ENCODE peak calls at places on chromosome 18, in five cellular contexts. G, S, A, Z and I are unnamed samples.

GRCh38 chr18:41456791-41457190 is 498.2 kb upstream of the PIK3C3 start:
- DNase-seq in G (peak; percentile 33), Z (no peak), A (no peak), S (no peak), I (no peak)

GRCh38 chr18:9522952-9523351 is 47.6 kb downstream of the RALBP1 start:
- DNase-seq in Z (no peak), G (no peak), A (no peak), S (no peak), I (no peak)

GRCh38 chr18:58272779-58273500 is 228.9 kb downstream of the NEDD4L start:
- DNase-seq in S (no peak), G (no peak), A (no peak), Z (no peak), I (no peak)

GRCh38 chr18:6605115-6605869 is 124.2 kb upstream of the ARHGAP28 start:
- DNase-seq in S (no peak), Z (no peak), G (no peak), A (no peak), I (no peak)

GRCh38 chr18:6745504-6746031 is 16.1 kb downstream of the ARHGAP28 start:
- DNase-seq in A (no peak), Z (no peak), G (no peak), S (no peak), I (no peak)

GRCh38 chr18:11955299-11956029 is 25.8 kb upstream of the IMPA2 start:
- DNase-seq in Z (no peak), A (no peak), G (peak; percentile 74), S (no peak), I (peak; percentile 20)

GRCh38 chr18:12598181-12598921 is 59.6 kb downstream of the SPIRE1 start:
- DNase-seq in Z (no peak), G (no peak), A (no peak), S (no peak), I (no peak)

GRCh38 chr18:47036298-47036874 is 965 bp upstream of the ELOA2 start:
- DNase-seq in G (peak; percentile 34), A (peak; percentile 20), S (peak; percentile 29), Z (no peak), I (peak; percentile 4)

GRCh38 chr18:22674300-22674699 is 256.6 kb upstream of the CTAGE1 start:
- DNase-seq in Z (no peak), S (peak; percentile 7), G (peak; percentile 90), A (no peak), I (peak; percentile 91)

GRCh38 chr18:36186461-36187137 is 698 bp upstream of the MOCOS start:
- DNase-seq in Z (peak; percentile 71), A (peak; percentile 73), G (no peak), S (no peak), I (no peak)

GRCh38 chr18:8765692-8766463 is 60.5 kb downstream of the MTCL1 start:
- DNase-seq in S (peak; percentile 2), A (no peak), Z (no peak), G (no peak), I (no peak)

GRCh38 chr18:75782826-75783225 is 355.3 kb upstream of the SMIM21 start:
- DNase-seq in Z (no peak), G (no peak), S (no peak), A (no peak), I (no peak)

GRCh38 chr18:75779450-75779849 is 351.9 kb upstream of the SMIM21 start:
- DNase-seq in Z (no peak), A (no peak), S (no peak), G (no peak), I (no peak)

GRCh38 chr18:75779910-75780309 is 352.4 kb upstream of the SMIM21 start:
- DNase-seq in Z (no peak), G (no peak), S (no peak), A (no peak), I (no peak)

GRCh38 chr18:75775121-75775520 is 347.6 kb upstream of the SMIM21 start:
- DNase-seq in A (no peak), S (no peak), Z (no peak), G (no peak), I (no peak)

GRCh38 chr18:75777630-75778029 is 350.1 kb upstream of the SMIM21 start:
- DNase-seq in Z (no peak), G (no peak), A (no peak), S (no peak), I (no peak)
- H3K4me3 ChIP-seq in Z (no peak overlapping the region), G (no peak overlapping the region), A (no peak overlapping the region), S (no peak overlapping the region), I (no peak overlapping the region)

GRCh38 chr18:55515204-55515603 is 72.8 kb downstream of the TCF4 start:
- DNase-seq in Z (no peak), A (no peak), G (no peak), S (no peak), I (no peak)

GRCh38 chr18:55515946-55516710 is 71.9 kb downstream of the TCF4 start:
- DNase-seq in Z (no peak), S (no peak), A (no peak), G (peak; percentile 55), I (peak; percentile 24)

GRCh38 chr18:55510809-55511208 is 77.2 kb downstream of the TCF4 start:
- DNase-seq in S (no peak), A (no peak), Z (no peak), G (peak; percentile 54), I (peak; percentile 68)

GRCh38 chr18:55511277-55511676 is 76.7 kb downstream of the TCF4 start:
- DNase-seq in A (no peak), Z (no peak), S (no peak), G (no peak), I (no peak)

DNA sequence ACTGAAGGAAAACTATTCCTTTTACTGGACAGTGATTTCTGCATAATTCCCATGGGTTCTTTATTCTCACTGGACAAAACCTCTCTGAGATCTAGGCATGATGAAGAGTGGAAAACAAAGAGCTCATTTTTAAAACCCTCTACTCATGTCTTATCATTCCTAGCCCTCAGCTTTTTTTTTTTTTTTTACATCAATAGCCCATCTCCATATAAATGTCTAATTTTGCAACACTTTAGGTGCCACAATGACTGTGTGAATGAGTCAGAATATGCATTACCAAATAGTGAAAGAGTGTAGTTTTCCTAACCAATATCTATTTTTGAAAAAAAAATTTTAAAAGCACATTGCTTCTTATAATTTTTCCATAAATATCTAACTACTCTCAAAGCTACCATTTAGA is 74.8 kb downstream of the TCF4 start:
- DNase-seq in A (no peak), G (peak; percentile 69), Z (no peak), S (no peak), I (no peak)
- H3K4me3 ChIP-seq in A (no peak overlapping the region), G (no peak overlapping the region), Z (no peak overlapping the region), S (no peak overlapping the region), I (no peak overlapping the region)

DNA sequence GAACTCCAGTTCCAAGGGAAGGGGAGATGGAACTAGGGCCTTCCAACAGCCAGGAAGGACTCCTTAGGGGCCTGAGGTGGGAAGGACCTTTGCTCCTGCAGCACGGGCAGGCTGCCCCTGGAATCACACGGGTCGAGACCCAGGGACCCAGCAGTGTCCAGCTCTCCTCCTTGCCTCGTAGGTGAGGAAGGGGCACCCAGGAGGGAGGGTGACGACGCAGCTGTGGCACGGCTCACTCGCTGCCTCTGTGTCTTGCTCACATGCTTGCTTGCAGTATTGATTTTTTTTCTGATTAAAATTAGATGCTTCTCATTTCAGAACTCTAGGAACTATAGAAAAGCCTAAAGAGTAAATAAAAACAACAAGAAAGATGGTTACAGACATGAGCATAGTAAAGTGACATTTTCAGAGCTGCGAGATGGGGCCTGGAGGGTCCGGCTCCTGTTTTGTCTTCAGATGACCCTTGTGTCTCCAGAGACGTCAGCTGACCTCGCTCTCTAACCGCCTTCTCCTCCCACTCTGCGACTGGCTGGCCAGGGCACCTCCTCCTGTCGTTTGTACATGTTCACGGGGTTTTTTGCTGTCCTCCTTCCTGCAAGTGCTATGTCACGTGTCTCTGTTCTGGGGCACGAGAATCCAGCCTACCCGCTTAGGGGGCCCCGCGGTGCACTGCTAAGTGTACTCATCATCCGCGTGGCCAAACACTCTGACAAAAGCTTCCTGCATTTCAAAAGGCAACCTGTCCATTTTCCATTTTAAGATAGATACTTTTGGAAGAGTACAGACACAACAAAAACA is 65.7 kb upstream of the ZNF236 start:
- DNase-seq in Z (no peak), A (no peak), G (no peak), S (no peak), I (no peak)
- H3K4me3 ChIP-seq in Z (no peak overlapping the region), A (no peak overlapping the region), G (no peak overlapping the region), S (no peak overlapping the region), I (no peak overlapping the region)

DNA sequence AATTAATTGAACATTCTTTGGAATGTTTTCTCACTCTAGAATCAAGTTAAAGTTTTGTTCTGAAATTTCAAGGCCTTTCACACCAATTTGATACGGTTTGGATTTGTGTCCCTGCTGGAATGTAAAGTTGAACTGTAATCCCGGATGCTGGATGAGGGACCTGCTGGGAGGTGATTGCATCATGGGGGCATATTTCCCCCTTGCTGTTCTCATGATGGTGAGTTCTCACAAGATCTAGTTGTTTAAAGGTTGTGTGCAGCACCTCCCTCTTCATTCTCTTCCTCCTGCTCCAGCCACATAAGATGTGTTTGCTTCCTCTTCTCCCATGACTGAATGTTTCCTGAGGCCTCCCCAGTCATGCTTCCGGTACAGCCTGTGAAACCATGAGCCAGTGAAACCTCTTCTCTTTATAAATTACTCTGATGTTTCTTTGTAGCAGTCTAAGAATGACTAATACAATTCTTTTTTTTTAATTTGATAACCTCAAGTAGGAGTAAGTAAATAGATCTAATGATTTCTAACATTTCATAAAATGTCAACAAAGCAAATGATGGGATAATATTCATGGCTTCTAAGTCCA is 144.2 kb upstream of the CDH7 start:
- DNase-seq in Z (no peak), A (no peak), G (peak; percentile 64), S (no peak), I (no peak)
- H3K4me3 ChIP-seq in Z (no peak overlapping the region), A (no peak overlapping the region), G (no peak overlapping the region), S (no peak overlapping the region), I (no peak overlapping the region)

GRCh38 chr18:57088883-57089282 is 58.0 kb upstream of the BOD1L2 start:
- DNase-seq in S (no peak), A (no peak), G (no peak), Z (no peak), I (no peak)
- H3K4me3 ChIP-seq in S (no peak overlapping the region), A (no peak overlapping the region), G (no peak overlapping the region), Z (no peak overlapping the region), I (no peak overlapping the region)